ENCODE peak calls at places on chromosomes 4 and X, in four cellular contexts. H is choroid plexus epithelial cell, I is fibroblast of the aortic adventitia, N is stomach. K is an unnamed sample.

GRCh38 chrX:19875051-19875432 is 12.4 kb downstream of the SH3KBP1 start:
- DNase-seq in H (no peak), I (no peak), N (no peak), K (no peak)

GRCh38 chrX:29788991-29789699 is 426.2 kb upstream of the MAGEB2 start:
- DNase-seq in H (no peak), I (no peak), N (no peak), K (no peak)

GRCh38 chr4:149951501-149951900 is 126.7 kb upstream of the DCLK2 start:
- DNase-seq in H (no peak), I (no peak), N (no peak), K (no peak)

GRCh38 chrX:7706032-7706431 is 136.9 kb upstream of the VCX start:
- DNase-seq in I (peak; percentile 6), H (peak; percentile 3), N (no peak), K (peak; percentile 11)

GRCh38 chr4:15598644-15599043 is 56.5 kb downstream of the FBXL5 start:
- DNase-seq in N (no peak), I (peak; percentile 13), H (peak; percentile 64), K (no peak)

GRCh38 chr4:171928336-171928735 is 115.1 kb downstream of the GALNTL6 start:
- DNase-seq in N (no peak), I (no peak), H (no peak), K (no peak)

GRCh38 chr4:17055788-17056187 is 157.3 kb upstream of the LDB2 start:
- DNase-seq in N (no peak), I (peak; percentile 90), H (peak; percentile 96), K (peak; percentile 93)

GRCh38 chrX:148498067-148498466 is 2.4 kb upstream of the AFF2 start:
- DNase-seq in I (no peak), N (no peak), H (no peak), K (no peak)

GRCh38 chrX:24479924-24480722 is 15.0 kb downstream of the PDK3 start:
- DNase-seq in I (no peak), H (no peak), N (no peak), K (peak; percentile 24)

GRCh38 chrX:109886122-109886761 is 116.7 kb upstream of the TMEM164 start:
- DNase-seq in N (peak; percentile 52), I (peak; percentile 71), H (peak; percentile 72), K (peak; percentile 61)

GRCh38 chrX:70175338-70175737 is 1.9 kb upstream of the DGAT2L6 start:
- DNase-seq in N (no peak), H (no peak), I (no peak), K (no peak)

GRCh38 chrX:30800901-30801300 is 88.2 kb downstream of the TAB3 start:
- DNase-seq in N (peak; percentile 20), I (no peak), H (no peak), K (peak; percentile 47)

GRCh38 chr4:95547708-95548471 is 883 bp downstream of the UNC5C start:
- DNase-seq in I (peak; percentile 33), H (peak; percentile 34), N (no peak), K (peak; percentile 29)

GRCh38 chrX:123084797-123085196 is 99.3 kb upstream of the GRIA3 start:
- DNase-seq in N (no peak), I (peak; percentile 41), H (peak; percentile 71), K (peak; percentile 86)

GRCh38 chrX:25039036-25039435 is 23.3 kb upstream of the ARX start:
- DNase-seq in H (no peak), I (no peak), N (no peak), K (no peak)

GRCh38 chr4:48093949-48094550 is 40.0 kb downstream of the TXK start:
- DNase-seq in I (peak; percentile 47), H (peak; percentile 44), N (no peak), K (peak; percentile 92)

GRCh38 chr4:112807999-112808398 is 171.1 kb downstream of the LARP7 start:
- DNase-seq in N (no peak), H (no peak), I (no peak), K (no peak)

GRCh38 chr4:138090145-138090917 is 151.8 kb downstream of the SLC7A11 start:
- DNase-seq in I (peak; percentile 91), N (peak; percentile 50), H (peak; percentile 88), K (peak; percentile 78)

GRCh38 chrX:13764765-13765164 is 30.2 kb downstream of the OFD1 start:
- DNase-seq in N (peak; percentile 60), H (peak; percentile 17), I (no peak), K (no peak)

GRCh38 chr4:145937021-145937861 is 1.4 kb downstream of the ZNF827 start:
- DNase-seq in I (peak; percentile 55), H (peak; percentile 80), N (peak; percentile 62), K (peak; percentile 34)

GRCh38 chr4:175435437-175435836 is 376.6 kb downstream of the GPM6A start:
- DNase-seq in I (peak; percentile 15), N (no peak), H (no peak), K (no peak)

GRCh38 chrX:35664838-35665237 is 133.3 kb upstream of the MAGEB16 start:
- DNase-seq in I (no peak), N (no peak), H (no peak), K (peak; percentile 4)

GRCh38 chrX:153600032-153600373 is 1.1 kb upstream of the CCNQ start:
- DNase-seq in I (peak; percentile 9), H (no peak), N (no peak), K (peak; percentile 8)

GRCh38 chr4:163172666-163173065 is 6.0 kb upstream of the NAF1 start:
- DNase-seq in I (no peak), H (no peak), N (no peak), K (no peak)

GRCh38 chr4:101237773-101238172 is 109.6 kb downstream of the PPP3CA start:
- DNase-seq in H (no peak), N (no peak), I (no peak), K (no peak)

GRCh38 chrX:45769919-45770582 is 569.4 kb upstream of the DIPK2B start:
- DNase-seq in I (peak; percentile 94), N (peak; percentile 56), H (peak; percentile 96), K (peak; percentile 71)
- H3K4me3 ChIP-seq in I (peak overlapping the region; percentile 67), N (peak overlapping the region; percentile 38), H (peak overlapping the region; percentile 66), K (peak overlapping the region; percentile 68)

GRCh38 chrX:413322-414201 is 26.9 kb upstream of the PPP2R3B start:
- DNase-seq in I (peak; percentile 2), N (no peak), H (peak; percentile 44), K (no peak)
- TF ChIP-seq CTCF in I (no peak), N (no peak), H (peak; percentile 35), K (no peak)

GRCh38 chrX:9525511-9526248 is 60.8 kb downstream of the TBL1X start:
- DNase-seq in N (no peak), I (no peak), H (peak; percentile 19), K (peak; percentile 2)

GRCh38 chrX:9529223-9529622 is 64.4 kb downstream of the TBL1X start:
- DNase-seq in I (no peak), N (no peak), H (no peak), K (no peak)

GRCh38 chrX:9526965-9527364 is 62.1 kb downstream of the TBL1X start:
- DNase-seq in I (no peak), H (no peak), N (no peak), K (no peak)

GRCh38 chrX:9530848-9531274 is 66.0 kb downstream of the TBL1X start:
- DNase-seq in N (peak; percentile 71), I (peak; percentile 93), H (peak; percentile 95), K (peak; percentile 25)

GRCh38 chrX:9528498-9528897 is 63.6 kb downstream of the TBL1X start:
- DNase-seq in H (no peak), N (no peak), I (no peak), K (no peak)
- H3K4me3 ChIP-seq in H (no peak overlapping the region), N (no peak overlapping the region), I (no peak overlapping the region), K (no peak overlapping the region)

GRCh38 chr4:2516635-2517034 is 19.8 kb upstream of the FAM193A start:
- DNase-seq in H (no peak), I (no peak), N (no peak), K (no peak)
- TF ChIP-seq CTCF in H (no peak), I (no peak), N (no peak), K (no peak)

DNA sequence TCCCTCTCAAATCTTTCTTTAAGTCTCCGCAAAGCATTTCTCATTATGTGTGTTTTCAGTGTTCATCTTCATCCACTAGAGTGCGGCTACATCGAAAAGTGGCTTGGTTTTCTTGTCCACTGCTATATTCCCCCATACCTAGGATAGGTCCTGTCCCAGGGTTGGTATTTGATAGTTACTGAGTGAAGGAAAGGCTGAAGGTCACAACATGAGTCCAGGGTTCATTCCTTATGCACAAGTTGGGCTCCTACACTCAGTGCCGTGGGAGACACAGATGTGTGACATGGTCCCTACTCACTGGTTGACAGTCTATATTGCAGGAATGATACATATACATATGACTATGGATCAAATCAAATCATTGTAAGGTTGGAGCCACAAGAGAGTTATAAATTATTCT is 55.4 kb upstream of the RELL1 start:
- DNase-seq in N (no peak), I (no peak), H (no peak), K (no peak)
- H3K4me3 ChIP-seq in N (no peak overlapping the region), I (no peak overlapping the region), H (no peak overlapping the region), K (no peak overlapping the region)

GRCh38 chr4:21139327-21139726 is 439.1 kb downstream of the PACRGL start:
- DNase-seq in I (no peak), H (no peak), N (no peak), K (no peak)

GRCh38 chr4:21136231-21136630 is 436.0 kb downstream of the PACRGL start:
- DNase-seq in N (no peak), H (no peak), I (no peak), K (no peak)

GRCh38 chr4:21130606-21131005 is 430.3 kb downstream of the PACRGL start:
- DNase-seq in H (no peak), I (no peak), N (no peak), K (no peak)

DNA sequence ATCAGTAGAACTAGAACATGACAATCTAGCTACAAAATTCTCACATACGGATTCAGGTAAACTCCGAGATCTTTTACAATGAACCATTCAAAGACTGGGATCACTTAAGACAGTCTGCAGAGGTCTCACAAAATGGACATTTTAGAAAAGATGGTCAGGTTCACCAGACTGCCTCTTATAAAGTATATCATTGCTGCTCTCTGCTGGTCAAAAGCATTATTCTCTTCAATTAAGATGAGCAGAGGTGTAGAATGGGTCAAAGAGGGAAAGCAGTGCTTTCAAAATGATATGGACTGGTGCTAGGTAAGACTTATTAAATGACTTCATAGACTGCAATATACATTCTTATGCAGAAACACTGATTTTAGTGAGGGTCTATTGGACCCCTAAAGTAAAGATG is 434.7 kb downstream of the PACRGL start:
- DNase-seq in I (no peak), H (peak; percentile 16), N (no peak), K (peak; percentile 60)
- TF ChIP-seq CTCF in I (no peak), H (no peak), N (no peak), K (peak; percentile 31)